ENCODE peak calls at places on chromosome 19, in five cellular contexts. R, I, Z, K and A are unnamed samples.

GRCh38 chr19:2289714-2290435 is 7.9 kb upstream of the PEAK3 start:
- ATAC-seq in R (peak; percentile 65), I (peak; percentile 62), Z (peak; percentile 76), K (peak; percentile 72), A (peak; percentile 37)

GRCh38 chr19:16325161-16325527 is 518 bp downstream of the KLF2 start:
- ATAC-seq in R (no peak), I (no peak), Z (no peak), K (no peak), A (peak; percentile 0)

GRCh38 chr19:35141627-35142401 is 1.2 kb upstream of the FXYD7 start:
- ATAC-seq in R (peak; percentile 6), I (peak; percentile 9), Z (peak; percentile 18), K (peak; percentile 21), A (no peak)

GRCh38 chr19:14479985-14480694 is 5.0 kb upstream of the PTGER1 start:
- ATAC-seq in R (peak; percentile 60), I (peak; percentile 59), Z (peak; percentile 67), K (peak; percentile 63), A (no peak)

GRCh38 chr19:20060282-20060681 is 17.5 kb upstream of the ZNF90 start:
- ATAC-seq in R (peak; percentile 44), I (no peak), Z (no peak), K (no peak), A (no peak)

GRCh38 chr19:41698746-41699230 is 9.6 kb upstream of the CEACAM5 start:
- ATAC-seq in R (no peak), I (no peak), Z (no peak), K (no peak), A (no peak)

GRCh38 chr19:29851769-29852521 is 40.2 kb downstream of the CCNE1 start:
- ATAC-seq in R (peak; percentile 96), I (peak; percentile 98), Z (no peak), K (no peak), A (no peak)

GRCh38 chr19:14544977-14545715 is 15.8 kb downstream of the TECR start:
- ATAC-seq in R (no peak), I (no peak), Z (no peak), K (no peak), A (peak; percentile 55)

GRCh38 chr19:7743425-7743841 is 3.9 kb downstream of the CD209 start:
- ATAC-seq in R (no peak), I (peak; percentile 83), Z (no peak), K (no peak), A (no peak)

GRCh38 chr19:15640294-15640903 is at the start of gene CYP4F3:
- ATAC-seq in R (no peak), I (no peak), Z (no peak), K (no peak), A (no peak)

GRCh38 chr19:19595171-19595701 is 23.3 kb downstream of the PBX4 start:
- ATAC-seq in R (no peak), I (no peak), Z (no peak), K (no peak), A (peak; percentile 32)

GRCh38 chr19:1361601-1362384 is 21.9 kb upstream of the NDUFS7 start:
- ATAC-seq in R (no peak), I (no peak), Z (no peak), K (no peak), A (no peak)

GRCh38 chr19:17121736-17122293 is 46.2 kb downstream of the MYO9B start:
- ATAC-seq in R (no peak), I (no peak), Z (no peak), K (no peak), A (no peak)

GRCh38 chr19:46407891-46408426 is 5.4 kb downstream of the CCDC8 start:
- ATAC-seq in R (no peak), I (no peak), Z (no peak), K (no peak), A (no peak)

GRCh38 chr19:46602392-46603194 is 1.5 kb downstream of the CALM3 start:
- ATAC-seq in R (peak; percentile 39), I (peak; percentile 14), Z (no peak), K (peak; percentile 8), A (no peak)

GRCh38 chr19:54572696-54573311 is 786 bp upstream of the LILRA2 start:
- ATAC-seq in R (no peak), I (no peak), Z (peak; percentile 32), K (no peak), A (peak; percentile 54)

GRCh38 chr19:912181-913079 is 589 bp downstream of the R3HDM4 start:
- ATAC-seq in R (no peak), I (no peak), Z (no peak), K (no peak), A (peak; percentile 62)

GRCh38 chr19:38911388-38912004 is 490 bp downstream of the CCER2 start:
- ATAC-seq in R (no peak), I (no peak), Z (no peak), K (no peak), A (peak; percentile 11)